ENCODE peak calls at places on chromosomes 4 and X, in ten cellular contexts. One of them, this sample, is unnamed.

GRCh38 chrX:20974326-20974725 is 399.9 kb upstream of the CNKSR2 start:
- DNase-seq in AG04450: no peak
- DNase-seq in CD8-positive, alpha-beta T cell: no peak
- DNase-seq in heart right ventricle: no peak
- DNase-seq in brain microvascular endothelial cell: no peak
- DNase-seq in fibroblast of lung: peak
- DNase-seq in IMR-90: no peak
- DNase-seq in upper lobe of right lung: no peak
- DNase-seq in tibial artery: no peak
- DNase-seq in neuronal stem cell: no peak
- DNase-seq in this sample: no peak

GRCh38 chrX:17542123-17542522 is 167.1 kb downstream of the NHS start:
- DNase-seq in AG04450: no peak
- DNase-seq in CD8-positive, alpha-beta T cell: no peak
- DNase-seq in heart right ventricle: peak
- DNase-seq in brain microvascular endothelial cell: no peak
- DNase-seq in fibroblast of lung: no peak
- DNase-seq in IMR-90: no peak
- DNase-seq in upper lobe of right lung: no peak
- DNase-seq in tibial artery: peak
- DNase-seq in neuronal stem cell: no peak
- DNase-seq in this sample: no peak

GRCh38 chr4:6548201-6548881 is 26.6 kb upstream of the MAN2B2 start:
- DNase-seq in AG04450: no peak
- DNase-seq in CD8-positive, alpha-beta T cell: no peak
- DNase-seq in heart right ventricle: peak
- DNase-seq in brain microvascular endothelial cell: peak
- DNase-seq in fibroblast of lung: peak
- DNase-seq in IMR-90: peak
- DNase-seq in upper lobe of right lung: no peak
- DNase-seq in tibial artery: no peak
- DNase-seq in neuronal stem cell: peak
- DNase-seq in this sample: no peak

GRCh38 chr4:36208884-36209473 is 35.3 kb downstream of the ARAP2 start:
- DNase-seq in AG04450: no peak
- DNase-seq in CD8-positive, alpha-beta T cell: peak
- DNase-seq in heart right ventricle: no peak
- DNase-seq in brain microvascular endothelial cell: no peak
- DNase-seq in fibroblast of lung: no peak
- DNase-seq in IMR-90: no peak
- DNase-seq in upper lobe of right lung: no peak
- DNase-seq in tibial artery: no peak
- DNase-seq in neuronal stem cell: no peak
- DNase-seq in this sample: no peak

GRCh38 chrX:33142331-33142730 is 69.0 kb downstream of the DMD start:
- DNase-seq in AG04450: no peak
- DNase-seq in CD8-positive, alpha-beta T cell: no peak
- DNase-seq in heart right ventricle: no peak
- DNase-seq in brain microvascular endothelial cell: no peak
- DNase-seq in fibroblast of lung: no peak
- DNase-seq in IMR-90: no peak
- DNase-seq in upper lobe of right lung: no peak
- DNase-seq in tibial artery: no peak
- DNase-seq in neuronal stem cell: no peak
- DNase-seq in this sample: no peak

GRCh38 chr4:151753056-151753455 is 7.8 kb downstream of the GATB start:
- DNase-seq in AG04450: no peak
- DNase-seq in CD8-positive, alpha-beta T cell: no peak
- DNase-seq in heart right ventricle: no peak
- DNase-seq in brain microvascular endothelial cell: peak
- DNase-seq in fibroblast of lung: no peak
- DNase-seq in IMR-90: peak
- DNase-seq in upper lobe of right lung: no peak
- DNase-seq in tibial artery: no peak
- DNase-seq in neuronal stem cell: no peak
- DNase-seq in this sample: peak

GRCh38 chrX:139967300-139967699 is 2.0 kb upstream of the CXorf66 start:
- DNase-seq in AG04450: no peak
- DNase-seq in CD8-positive, alpha-beta T cell: no peak
- DNase-seq in heart right ventricle: no peak
- DNase-seq in brain microvascular endothelial cell: no peak
- DNase-seq in fibroblast of lung: peak
- DNase-seq in IMR-90: no peak
- DNase-seq in upper lobe of right lung: no peak
- DNase-seq in tibial artery: no peak
- DNase-seq in neuronal stem cell: no peak
- DNase-seq in this sample: no peak

GRCh38 chr4:52051615-52052474 is 741 bp downstream of the SPATA18 start:
- DNase-seq in AG04450: peak
- DNase-seq in CD8-positive, alpha-beta T cell: no peak
- DNase-seq in heart right ventricle: peak
- DNase-seq in brain microvascular endothelial cell: peak
- DNase-seq in fibroblast of lung: peak
- DNase-seq in IMR-90: peak
- DNase-seq in upper lobe of right lung: peak
- DNase-seq in tibial artery: peak
- DNase-seq in neuronal stem cell: peak
- DNase-seq in this sample: peak

GRCh38 chr4:76851375-76851774 is 46.6 kb downstream of the SOWAHB start:
- DNase-seq in AG04450: no peak
- DNase-seq in CD8-positive, alpha-beta T cell: no peak
- DNase-seq in heart right ventricle: no peak
- DNase-seq in brain microvascular endothelial cell: no peak
- DNase-seq in fibroblast of lung: no peak
- DNase-seq in IMR-90: no peak
- DNase-seq in upper lobe of right lung: no peak
- DNase-seq in tibial artery: no peak
- DNase-seq in neuronal stem cell: no peak
- DNase-seq in this sample: no peak

GRCh38 chr4:109979932-109980717 is 67.4 kb downstream of the EGF start:
- DNase-seq in AG04450: peak
- DNase-seq in CD8-positive, alpha-beta T cell: no peak
- DNase-seq in heart right ventricle: no peak
- DNase-seq in brain microvascular endothelial cell: peak
- DNase-seq in fibroblast of lung: peak
- DNase-seq in IMR-90: peak
- DNase-seq in upper lobe of right lung: no peak
- DNase-seq in tibial artery: no peak
- DNase-seq in neuronal stem cell: no peak
- DNase-seq in this sample: peak

GRCh38 chr4:8545439-8545765 is 34.8 kb upstream of the GPR78 start:
- DNase-seq in AG04450: no peak
- DNase-seq in CD8-positive, alpha-beta T cell: no peak
- DNase-seq in heart right ventricle: no peak
- DNase-seq in brain microvascular endothelial cell: no peak
- DNase-seq in fibroblast of lung: no peak
- DNase-seq in IMR-90: no peak
- DNase-seq in upper lobe of right lung: peak
- DNase-seq in tibial artery: no peak
- DNase-seq in neuronal stem cell: no peak
- DNase-seq in this sample: no peak

GRCh38 chr4:8544282-8544681 is 35.9 kb upstream of the GPR78 start:
- DNase-seq in AG04450: no peak
- DNase-seq in CD8-positive, alpha-beta T cell: no peak
- DNase-seq in heart right ventricle: no peak
- DNase-seq in brain microvascular endothelial cell: no peak
- DNase-seq in fibroblast of lung: no peak
- DNase-seq in IMR-90: no peak
- DNase-seq in upper lobe of right lung: no peak
- DNase-seq in tibial artery: no peak
- DNase-seq in neuronal stem cell: no peak
- DNase-seq in this sample: no peak

GRCh38 chr4:8543623-8544022 is 36.6 kb upstream of the GPR78 start:
- DNase-seq in AG04450: no peak
- DNase-seq in CD8-positive, alpha-beta T cell: no peak
- DNase-seq in heart right ventricle: no peak
- DNase-seq in brain microvascular endothelial cell: no peak
- DNase-seq in fibroblast of lung: no peak
- DNase-seq in IMR-90: no peak
- DNase-seq in upper lobe of right lung: no peak
- DNase-seq in tibial artery: peak
- DNase-seq in neuronal stem cell: no peak
- DNase-seq in this sample: no peak

GRCh38 chr4:8546766-8547107 is 33.5 kb upstream of the GPR78 start:
- DNase-seq in AG04450: no peak
- DNase-seq in CD8-positive, alpha-beta T cell: no peak
- DNase-seq in heart right ventricle: no peak
- DNase-seq in brain microvascular endothelial cell: no peak
- DNase-seq in fibroblast of lung: no peak
- DNase-seq in IMR-90: no peak
- DNase-seq in upper lobe of right lung: peak
- DNase-seq in tibial artery: peak
- DNase-seq in neuronal stem cell: no peak
- DNase-seq in this sample: no peak

GRCh38 chr4:8544741-8545438 is 35.3 kb upstream of the GPR78 start:
- DNase-seq in AG04450: no peak
- DNase-seq in CD8-positive, alpha-beta T cell: no peak
- DNase-seq in heart right ventricle: no peak
- DNase-seq in brain microvascular endothelial cell: peak
- DNase-seq in fibroblast of lung: no peak
- DNase-seq in IMR-90: no peak
- DNase-seq in upper lobe of right lung: peak
- DNase-seq in tibial artery: peak
- DNase-seq in neuronal stem cell: no peak
- DNase-seq in this sample: no peak
- H3K27ac ChIP-seq in AG04450: no peak
- H3K27ac ChIP-seq in CD8-positive, alpha-beta T cell: no peak
- H3K27ac ChIP-seq in heart right ventricle: no peak
- H3K27ac ChIP-seq in brain microvascular endothelial cell: peak
- H3K27ac ChIP-seq in fibroblast of lung: no peak
- H3K27ac ChIP-seq in IMR-90: no peak
- H3K27ac ChIP-seq in upper lobe of right lung: no peak
- H3K27ac ChIP-seq in tibial artery: no peak
- H3K27ac ChIP-seq in neuronal stem cell: no peak
- H3K27ac ChIP-seq in this sample: no peak

GRCh38 chr4:119025440-119025839 is 110.2 kb upstream of the MYOZ2 start:
- DNase-seq in AG04450: no peak
- DNase-seq in CD8-positive, alpha-beta T cell: no peak
- DNase-seq in heart right ventricle: no peak
- DNase-seq in brain microvascular endothelial cell: peak
- DNase-seq in fibroblast of lung: peak
- DNase-seq in IMR-90: peak
- DNase-seq in upper lobe of right lung: peak
- DNase-seq in tibial artery: no peak
- DNase-seq in neuronal stem cell: no peak
- DNase-seq in this sample: peak
- H3K27ac ChIP-seq in AG04450: peak
- H3K27ac ChIP-seq in CD8-positive, alpha-beta T cell: no peak
- H3K27ac ChIP-seq in heart right ventricle: peak
- H3K27ac ChIP-seq in brain microvascular endothelial cell: peak
- H3K27ac ChIP-seq in fibroblast of lung: peak
- H3K27ac ChIP-seq in IMR-90: peak
- H3K27ac ChIP-seq in upper lobe of right lung: peak
- H3K27ac ChIP-seq in tibial artery: peak
- H3K27ac ChIP-seq in neuronal stem cell: no peak
- H3K27ac ChIP-seq in this sample: peak

GRCh38 chr4:82624819-82625218 is 63.0 kb upstream of the TMEM150C start:
- DNase-seq in AG04450: no peak
- DNase-seq in CD8-positive, alpha-beta T cell: no peak
- DNase-seq in heart right ventricle: no peak
- DNase-seq in brain microvascular endothelial cell: no peak
- DNase-seq in fibroblast of lung: no peak
- DNase-seq in IMR-90: no peak
- DNase-seq in upper lobe of right lung: no peak
- DNase-seq in tibial artery: no peak
- DNase-seq in neuronal stem cell: no peak
- DNase-seq in this sample: no peak
- H3K27ac ChIP-seq in AG04450: no peak
- H3K27ac ChIP-seq in CD8-positive, alpha-beta T cell: no peak
- H3K27ac ChIP-seq in heart right ventricle: no peak
- H3K27ac ChIP-seq in brain microvascular endothelial cell: no peak
- H3K27ac ChIP-seq in fibroblast of lung: no peak
- H3K27ac ChIP-seq in IMR-90: no peak
- H3K27ac ChIP-seq in upper lobe of right lung: no peak
- H3K27ac ChIP-seq in tibial artery: no peak
- H3K27ac ChIP-seq in neuronal stem cell: no peak
- H3K27ac ChIP-seq in this sample: no peak

GRCh38 chr4:10031663-10032590 is 10.6 kb upstream of the SLC2A9 start:
- DNase-seq in AG04450: no peak
- DNase-seq in CD8-positive, alpha-beta T cell: no peak
- DNase-seq in heart right ventricle: peak
- DNase-seq in brain microvascular endothelial cell: peak
- DNase-seq in fibroblast of lung: no peak
- DNase-seq in IMR-90: no peak
- DNase-seq in upper lobe of right lung: no peak
- DNase-seq in tibial artery: no peak
- DNase-seq in neuronal stem cell: no peak
- DNase-seq in this sample: no peak
- H3K27ac ChIP-seq in AG04450: no peak
- H3K27ac ChIP-seq in CD8-positive, alpha-beta T cell: no peak
- H3K27ac ChIP-seq in heart right ventricle: peak
- H3K27ac ChIP-seq in brain microvascular endothelial cell: peak
- H3K27ac ChIP-seq in fibroblast of lung: no peak
- H3K27ac ChIP-seq in IMR-90: peak
- H3K27ac ChIP-seq in upper lobe of right lung: no peak
- H3K27ac ChIP-seq in tibial artery: no peak
- H3K27ac ChIP-seq in neuronal stem cell: no peak
- H3K27ac ChIP-seq in this sample: peak

GRCh38 chr4:168857546-168858314 is 152.3 kb downstream of the CBR4 start:
- DNase-seq in AG04450: peak
- DNase-seq in CD8-positive, alpha-beta T cell: no peak
- DNase-seq in heart right ventricle: peak
- DNase-seq in brain microvascular endothelial cell: peak
- DNase-seq in fibroblast of lung: peak
- DNase-seq in IMR-90: peak
- DNase-seq in upper lobe of right lung: no peak
- DNase-seq in tibial artery: no peak
- DNase-seq in neuronal stem cell: no peak
- DNase-seq in this sample: no peak
- H3K27ac ChIP-seq in AG04450: peak
- H3K27ac ChIP-seq in CD8-positive, alpha-beta T cell: no peak
- H3K27ac ChIP-seq in heart right ventricle: peak
- H3K27ac ChIP-seq in brain microvascular endothelial cell: peak
- H3K27ac ChIP-seq in fibroblast of lung: peak
- H3K27ac ChIP-seq in IMR-90: peak
- H3K27ac ChIP-seq in upper lobe of right lung: peak
- H3K27ac ChIP-seq in tibial artery: peak
- H3K27ac ChIP-seq in neuronal stem cell: no peak
- H3K27ac ChIP-seq in this sample: no peak

This sample was measured in epithelial cell of prostate.